ENCODE peak calls at places on chromosome 3, in six cellular contexts. One of them, this sample, is unnamed.

GRCh38 chr3:140420621-140421357 is 257.1 kb upstream of the TRIM42 start:
- DNase-seq in left ventricle myocardium inferior: no peak
- DNase-seq in caudate nucleus: no peak
- DNase-seq in esophagus squamous epithelium: no peak
- DNase-seq in substantia nigra: no peak
- DNase-seq in spleen: no peak
- DNase-seq in this sample: peak; percentile 40

GRCh38 chr3:71684752-71685151 is 40.5 kb downstream of the EIF4E3 start:
- DNase-seq in left ventricle myocardium inferior: no peak
- DNase-seq in caudate nucleus: no peak
- DNase-seq in esophagus squamous epithelium: peak; percentile 1
- DNase-seq in substantia nigra: peak; percentile 32
- DNase-seq in spleen: no peak
- DNase-seq in this sample: no peak

GRCh38 chr3:129305592-129306091 is 27.0 kb downstream of the HMCES start:
- DNase-seq in left ventricle myocardium inferior: peak; percentile 81
- DNase-seq in caudate nucleus: no peak
- DNase-seq in esophagus squamous epithelium: no peak
- DNase-seq in substantia nigra: peak; percentile 46
- DNase-seq in spleen: peak; percentile 85
- DNase-seq in this sample: peak; percentile 93

GRCh38 chr3:138687236-138687635 is 78.7 kb downstream of the FAIM start:
- DNase-seq in left ventricle myocardium inferior: no peak
- DNase-seq in caudate nucleus: no peak
- DNase-seq in esophagus squamous epithelium: no peak
- DNase-seq in substantia nigra: no peak
- DNase-seq in spleen: no peak
- DNase-seq in this sample: no peak

GRCh38 chr3:52523386-52524257 is 10.0 kb downstream of the NT5DC2 start:
- DNase-seq in left ventricle myocardium inferior: peak; percentile 13
- DNase-seq in caudate nucleus: no peak
- DNase-seq in esophagus squamous epithelium: no peak
- DNase-seq in substantia nigra: no peak
- DNase-seq in spleen: peak; percentile 72
- DNase-seq in this sample: no peak

GRCh38 chr3:134337071-134337482 is 37.2 kb downstream of the AMOTL2 start:
- DNase-seq in left ventricle myocardium inferior: no peak
- DNase-seq in caudate nucleus: no peak
- DNase-seq in esophagus squamous epithelium: no peak
- DNase-seq in substantia nigra: no peak
- DNase-seq in spleen: no peak
- DNase-seq in this sample: peak; percentile 71

GRCh38 chr3:73740041-73740440 is 115.3 kb upstream of the PDZRN3 start:
- DNase-seq in left ventricle myocardium inferior: no peak
- DNase-seq in caudate nucleus: no peak
- DNase-seq in esophagus squamous epithelium: no peak
- DNase-seq in substantia nigra: no peak
- DNase-seq in spleen: no peak
- DNase-seq in this sample: no peak

GRCh38 chr3:176521531-176522175 is 675.6 kb downstream of the TBL1XR1 start:
- DNase-seq in left ventricle myocardium inferior: no peak
- DNase-seq in caudate nucleus: no peak
- DNase-seq in esophagus squamous epithelium: no peak
- DNase-seq in substantia nigra: no peak
- DNase-seq in spleen: no peak
- DNase-seq in this sample: no peak

GRCh38 chr3:129123314-129124060 is 1.9 kb upstream of the RAB43 start:
- DNase-seq in left ventricle myocardium inferior: no peak
- DNase-seq in caudate nucleus: no peak
- DNase-seq in esophagus squamous epithelium: no peak
- DNase-seq in substantia nigra: no peak
- DNase-seq in spleen: peak; percentile 69
- DNase-seq in this sample: no peak

GRCh38 chr3:83928391-83928790 is 1030.4 kb upstream of the CADM2 start:
- DNase-seq in left ventricle myocardium inferior: no peak
- DNase-seq in caudate nucleus: no peak
- DNase-seq in esophagus squamous epithelium: no peak
- DNase-seq in substantia nigra: no peak
- DNase-seq in spleen: no peak
- DNase-seq in this sample: no peak

GRCh38 chr3:36606871-36607765 is 157.2 kb downstream of the DCLK3 start:
- DNase-seq in left ventricle myocardium inferior: no peak
- DNase-seq in caudate nucleus: no peak
- DNase-seq in esophagus squamous epithelium: no peak
- DNase-seq in substantia nigra: no peak
- DNase-seq in spleen: no peak
- DNase-seq in this sample: no peak

GRCh38 chr3:4718179-4718736 is 225.1 kb downstream of the ITPR1 start:
- DNase-seq in left ventricle myocardium inferior: no peak
- DNase-seq in caudate nucleus: no peak
- DNase-seq in esophagus squamous epithelium: no peak
- DNase-seq in substantia nigra: no peak
- DNase-seq in spleen: no peak
- DNase-seq in this sample: no peak
- H3K27ac ChIP-seq in left ventricle myocardium inferior: peak overlapping the region; percentile 60
- H3K27ac ChIP-seq in caudate nucleus: no peak overlapping the region
- H3K27ac ChIP-seq in esophagus squamous epithelium: no peak overlapping the region
- H3K27ac ChIP-seq in substantia nigra: no peak overlapping the region
- H3K27ac ChIP-seq in spleen: no peak overlapping the region
- H3K27ac ChIP-seq in this sample: peak overlapping the region; percentile 33

DNA sequence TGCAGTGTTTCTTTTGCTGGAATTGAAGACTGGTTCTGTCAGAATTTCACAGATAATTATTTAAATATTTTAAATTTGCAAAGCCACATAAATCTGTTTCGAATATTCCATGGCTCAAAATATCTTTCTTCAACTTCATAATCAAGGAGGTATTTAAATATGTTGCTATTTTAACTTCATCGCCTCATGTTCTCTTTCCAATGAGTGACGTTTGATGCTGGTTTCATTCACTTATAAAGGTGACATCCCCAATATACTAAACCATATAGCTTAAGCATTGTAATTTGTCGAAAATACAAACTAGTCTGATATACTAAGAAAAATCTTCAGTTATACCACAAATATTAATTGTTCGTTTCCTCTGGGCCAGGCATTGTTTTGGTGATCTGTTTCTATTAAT is 22.5 kb downstream of the MBNL1 start:
- DNase-seq in left ventricle myocardium inferior: no peak
- DNase-seq in caudate nucleus: no peak
- DNase-seq in esophagus squamous epithelium: no peak
- DNase-seq in substantia nigra: no peak
- DNase-seq in spleen: no peak
- DNase-seq in this sample: no peak
- H3K27ac ChIP-seq in left ventricle myocardium inferior: peak overlapping the region; percentile 71
- H3K27ac ChIP-seq in caudate nucleus: no peak overlapping the region
- H3K27ac ChIP-seq in esophagus squamous epithelium: no peak overlapping the region
- H3K27ac ChIP-seq in substantia nigra: no peak overlapping the region
- H3K27ac ChIP-seq in spleen: no peak overlapping the region
- H3K27ac ChIP-seq in this sample: no peak overlapping the region

DNA sequence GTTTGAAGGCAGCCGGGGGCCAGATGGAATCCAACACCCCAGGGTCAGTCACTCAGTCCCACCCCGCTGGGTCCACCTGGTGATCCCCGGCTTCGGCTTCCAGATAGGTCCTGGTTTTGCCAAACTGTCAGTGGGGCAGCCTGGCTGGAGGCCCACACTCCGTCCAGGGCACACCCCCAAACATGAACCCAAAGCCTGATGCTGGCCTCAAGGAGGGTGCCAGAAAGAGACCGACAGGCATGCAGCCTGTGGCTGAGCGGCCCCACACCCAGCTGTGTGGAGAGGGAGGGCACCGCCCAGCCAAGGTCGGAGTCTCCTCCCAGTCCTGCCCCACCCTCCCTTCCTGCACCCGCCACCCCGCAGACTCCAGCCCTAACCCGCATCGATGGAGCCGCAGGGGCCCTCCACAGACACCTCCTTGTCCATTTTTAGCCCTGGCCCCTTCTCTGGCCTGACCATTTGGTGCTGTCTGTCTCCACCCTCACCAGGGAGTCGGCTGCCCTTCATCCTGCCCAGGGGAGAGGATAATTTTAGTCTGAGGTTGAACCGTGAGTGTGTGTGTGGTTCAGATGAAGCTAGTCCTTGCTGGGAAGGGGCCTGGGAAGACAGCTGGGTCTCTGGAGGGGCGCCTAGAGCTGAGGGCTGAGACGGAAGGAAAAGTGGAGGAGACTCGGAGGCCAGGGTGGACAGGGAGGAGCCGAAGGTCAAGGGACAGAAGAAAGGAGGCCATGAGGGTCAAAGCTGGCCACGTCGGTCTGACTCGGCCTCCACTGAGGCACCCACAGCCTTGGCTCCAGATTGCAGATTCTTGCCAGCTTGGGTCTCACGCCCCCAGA is 23.1 kb downstream of the TNK2 start:
- DNase-seq in left ventricle myocardium inferior: peak; percentile 49
- DNase-seq in caudate nucleus: no peak
- DNase-seq in esophagus squamous epithelium: no peak
- DNase-seq in substantia nigra: no peak
- DNase-seq in spleen: peak; percentile 74
- DNase-seq in this sample: no peak
- H3K27ac ChIP-seq in left ventricle myocardium inferior: peak overlapping the region; percentile 70
- H3K27ac ChIP-seq in caudate nucleus: no peak overlapping the region
- H3K27ac ChIP-seq in esophagus squamous epithelium: peak overlapping the region; percentile 7
- H3K27ac ChIP-seq in substantia nigra: no peak overlapping the region
- H3K27ac ChIP-seq in spleen: no peak overlapping the region
- H3K27ac ChIP-seq in this sample: peak overlapping the region; percentile 60

DNA sequence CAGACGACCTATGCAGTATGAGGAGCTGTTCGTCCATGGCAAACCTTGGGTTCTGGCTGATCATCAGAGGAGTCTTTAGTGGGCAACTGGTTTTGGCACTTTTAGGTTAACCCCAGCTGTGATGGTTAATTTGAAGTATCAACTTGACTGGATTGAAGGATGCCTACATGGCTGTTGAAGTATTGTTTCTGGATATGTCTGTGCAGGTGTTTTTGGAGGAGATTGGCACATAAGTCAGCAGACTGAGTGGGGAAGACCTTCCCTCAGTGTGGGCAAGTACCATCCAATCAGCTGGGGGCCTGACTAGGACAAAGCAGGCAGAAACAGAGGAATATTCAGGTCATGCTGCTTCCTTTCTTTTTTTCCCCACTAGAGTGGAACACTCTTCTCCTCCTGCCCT is 284.1 kb downstream of the NFKBIZ start:
- DNase-seq in left ventricle myocardium inferior: no peak
- DNase-seq in caudate nucleus: no peak
- DNase-seq in esophagus squamous epithelium: no peak
- DNase-seq in substantia nigra: no peak
- DNase-seq in spleen: no peak
- DNase-seq in this sample: no peak
- H3K27ac ChIP-seq in left ventricle myocardium inferior: peak overlapping the region; percentile 76
- H3K27ac ChIP-seq in caudate nucleus: no peak overlapping the region
- H3K27ac ChIP-seq in esophagus squamous epithelium: no peak overlapping the region
- H3K27ac ChIP-seq in substantia nigra: no peak overlapping the region
- H3K27ac ChIP-seq in spleen: no peak overlapping the region
- H3K27ac ChIP-seq in this sample: no peak overlapping the region